ENCODE peak calls at places on chromosomes 5 and 9, in seven cellular contexts. One of them, this sample, is unnamed.
A peak's percentile ranks its signal among the peaks of the same experiment; 100 is the strongest.

GRCh38 chr9:16688814-16689213 is 181.7 kb downstream of the BNC2 start:
- DNase-seq in OCI-LY7: no peak
- DNase-seq in aorta: no peak
- DNase-seq in lower lobe of right lung: no peak
- DNase-seq in ovary: no peak
- DNase-seq in cardiac muscle cell: no peak
- DNase-seq in pancreas: no peak
- DNase-seq in this sample: no peak

GRCh38 chr9:119500072-119500771 is 131.0 kb upstream of the BRINP1 start:
- DNase-seq in OCI-LY7: no peak
- DNase-seq in aorta: no peak
- DNase-seq in lower lobe of right lung: no peak
- DNase-seq in ovary: no peak
- DNase-seq in cardiac muscle cell: no peak
- DNase-seq in pancreas: no peak
- DNase-seq in this sample: no peak

GRCh38 chr5:96582343-96582742 is 79.8 kb upstream of the CAST start:
- DNase-seq in OCI-LY7: no peak
- DNase-seq in aorta: no peak
- DNase-seq in lower lobe of right lung: no peak
- DNase-seq in ovary: no peak
- DNase-seq in cardiac muscle cell: no peak
- DNase-seq in pancreas: no peak
- DNase-seq in this sample: no peak

GRCh38 chr5:88081877-88082276 is 186.8 kb downstream of the TMEM161B start:
- DNase-seq in OCI-LY7: no peak
- DNase-seq in aorta: no peak
- DNase-seq in lower lobe of right lung: no peak
- DNase-seq in ovary: no peak
- DNase-seq in cardiac muscle cell: no peak
- DNase-seq in pancreas: no peak
- DNase-seq in this sample: no peak

GRCh38 chr9:112868461-112868860 is 22.2 kb downstream of the SLC46A2 start:
- DNase-seq in OCI-LY7: no peak
- DNase-seq in aorta: no peak
- DNase-seq in lower lobe of right lung: no peak
- DNase-seq in ovary: no peak
- DNase-seq in cardiac muscle cell: no peak
- DNase-seq in pancreas: no peak
- DNase-seq in this sample: no peak

GRCh38 chr5:175047048-175047447 is 322.7 kb downstream of the MSX2 start:
- DNase-seq in OCI-LY7: no peak
- DNase-seq in aorta: no peak
- DNase-seq in lower lobe of right lung: no peak
- DNase-seq in ovary: no peak
- DNase-seq in cardiac muscle cell: no peak
- DNase-seq in pancreas: no peak
- DNase-seq in this sample: no peak

GRCh38 chr5:34538026-34538672 is 118.0 kb upstream of the RAI14 start:
- DNase-seq in OCI-LY7: no peak
- DNase-seq in aorta: no peak
- DNase-seq in lower lobe of right lung: no peak
- DNase-seq in ovary: no peak
- DNase-seq in cardiac muscle cell: no peak
- DNase-seq in pancreas: peak; percentile 38
- DNase-seq in this sample: no peak

GRCh38 chr5:62783374-62784057 is 204.9 kb downstream of the LRRC70 start:
- DNase-seq in OCI-LY7: no peak
- DNase-seq in aorta: no peak
- DNase-seq in lower lobe of right lung: no peak
- DNase-seq in ovary: no peak
- DNase-seq in cardiac muscle cell: no peak
- DNase-seq in pancreas: no peak
- DNase-seq in this sample: no peak

GRCh38 chr5:77839691-77840090 is 63.6 kb upstream of the TBCA start:
- DNase-seq in OCI-LY7: no peak
- DNase-seq in aorta: no peak
- DNase-seq in lower lobe of right lung: no peak
- DNase-seq in ovary: no peak
- DNase-seq in cardiac muscle cell: no peak
- DNase-seq in pancreas: no peak
- DNase-seq in this sample: no peak

GRCh38 chr9:79565245-79565644 is 6.5 kb upstream of the TLE4 start:
- DNase-seq in OCI-LY7: peak; percentile 39
- DNase-seq in aorta: no peak
- DNase-seq in lower lobe of right lung: no peak
- DNase-seq in ovary: no peak
- DNase-seq in cardiac muscle cell: no peak
- DNase-seq in pancreas: no peak
- DNase-seq in this sample: no peak

GRCh38 chr5:72380491-72381274 is 60.5 kb downstream of the PTCD2 start:
- DNase-seq in OCI-LY7: peak; percentile 31
- DNase-seq in aorta: no peak
- DNase-seq in lower lobe of right lung: peak; percentile 49
- DNase-seq in ovary: no peak
- DNase-seq in cardiac muscle cell: no peak
- DNase-seq in pancreas: no peak
- DNase-seq in this sample: no peak

GRCh38 chr5:159906957-159907356 is 9.3 kb upstream of the ADRA1B start:
- DNase-seq in OCI-LY7: no peak
- DNase-seq in aorta: no peak
- DNase-seq in lower lobe of right lung: no peak
- DNase-seq in ovary: no peak
- DNase-seq in cardiac muscle cell: no peak
- DNase-seq in pancreas: no peak
- DNase-seq in this sample: no peak

GRCh38 chr5:159908201-159908940 is 7.9 kb upstream of the ADRA1B start:
- DNase-seq in OCI-LY7: no peak
- DNase-seq in aorta: no peak
- DNase-seq in lower lobe of right lung: no peak
- DNase-seq in ovary: no peak
- DNase-seq in cardiac muscle cell: no peak
- DNase-seq in pancreas: no peak
- DNase-seq in this sample: no peak

GRCh38 chr5:159909126-159909525 is 7.2 kb upstream of the ADRA1B start:
- DNase-seq in OCI-LY7: no peak
- DNase-seq in aorta: no peak
- DNase-seq in lower lobe of right lung: no peak
- DNase-seq in ovary: no peak
- DNase-seq in cardiac muscle cell: no peak
- DNase-seq in pancreas: no peak
- DNase-seq in this sample: no peak

GRCh38 chr5:159906463-159906862 is 9.8 kb upstream of the ADRA1B start:
- DNase-seq in OCI-LY7: no peak
- DNase-seq in aorta: no peak
- DNase-seq in lower lobe of right lung: no peak
- DNase-seq in ovary: no peak
- DNase-seq in cardiac muscle cell: no peak
- DNase-seq in pancreas: no peak
- DNase-seq in this sample: no peak

DNA sequence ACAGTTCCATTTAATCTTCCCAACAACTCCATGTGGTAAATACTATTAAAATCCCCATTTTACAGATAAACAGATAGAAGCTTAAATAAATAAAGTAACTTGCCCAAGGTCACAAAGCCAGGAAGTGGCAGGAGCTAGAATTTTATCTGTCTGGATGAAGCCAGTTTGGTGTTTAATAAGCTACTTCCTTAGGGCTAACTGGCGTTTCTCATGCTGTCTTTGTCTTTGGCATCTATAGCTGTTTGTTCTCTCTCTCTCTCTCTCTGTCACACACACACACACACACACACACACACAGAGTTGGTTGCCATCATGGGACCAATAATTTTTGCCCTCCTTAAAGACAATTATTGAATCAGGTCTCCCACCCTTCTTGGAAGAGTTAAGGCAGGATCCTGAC is 8.6 kb upstream of the ADRA1B start:
- DNase-seq in OCI-LY7: no peak
- DNase-seq in aorta: no peak
- DNase-seq in lower lobe of right lung: no peak
- DNase-seq in ovary: no peak
- DNase-seq in cardiac muscle cell: no peak
- DNase-seq in pancreas: no peak
- DNase-seq in this sample: no peak
- H3K4me1 ChIP-seq in OCI-LY7: no peaks in the 10 kb centered on the region
- H3K4me1 ChIP-seq in aorta: peaks cover 10% of the 10 kb centered on the region
- H3K4me1 ChIP-seq in lower lobe of right lung: peaks cover 7% of the 10 kb centered on the region
- H3K4me1 ChIP-seq in ovary: peaks cover 3% of the 10 kb centered on the region
- H3K4me1 ChIP-seq in cardiac muscle cell: peaks cover 6% of the 10 kb centered on the region
- H3K4me1 ChIP-seq in pancreas: no peaks in the 10 kb centered on the region
- H3K4me1 ChIP-seq in this sample: peaks cover 4% of the 10 kb centered on the region

GRCh38 chr9:127976943-127977871 is 3.6 kb downstream of the EEIG1 start:
- DNase-seq in OCI-LY7: no peak
- DNase-seq in aorta: no peak
- DNase-seq in lower lobe of right lung: no peak
- DNase-seq in ovary: no peak
- DNase-seq in cardiac muscle cell: no peak
- DNase-seq in pancreas: peak; percentile 33
- DNase-seq in this sample: no peak
- H3K4me1 ChIP-seq in OCI-LY7: peaks cover 68% of the 10 kb centered on the region
- H3K4me1 ChIP-seq in aorta: no peaks in the 10 kb centered on the region
- H3K4me1 ChIP-seq in lower lobe of right lung: peaks cover 88% of the 10 kb centered on the region
- H3K4me1 ChIP-seq in ovary: peaks cover 56% of the 10 kb centered on the region
- H3K4me1 ChIP-seq in cardiac muscle cell: peaks cover 69% of the 10 kb centered on the region
- H3K4me1 ChIP-seq in pancreas: peaks cover 65% of the 10 kb centered on the region
- H3K4me1 ChIP-seq in this sample: peaks cover 64% of the 10 kb centered on the region

GRCh38 chr9:134932171-134932570 is 14.5 kb upstream of the FCN1 start:
- DNase-seq in OCI-LY7: no peak
- DNase-seq in aorta: peak; percentile 27
- DNase-seq in lower lobe of right lung: no peak
- DNase-seq in ovary: no peak
- DNase-seq in cardiac muscle cell: no peak
- DNase-seq in pancreas: no peak
- DNase-seq in this sample: no peak
- H3K4me1 ChIP-seq in OCI-LY7: peaks cover 90% of the 10 kb centered on the region
- H3K4me1 ChIP-seq in aorta: no peaks in the 10 kb centered on the region
- H3K4me1 ChIP-seq in lower lobe of right lung: peaks cover 12% of the 10 kb centered on the region
- H3K4me1 ChIP-seq in ovary: peaks cover 7% of the 10 kb centered on the region
- H3K4me1 ChIP-seq in cardiac muscle cell: no peaks in the 10 kb centered on the region
- H3K4me1 ChIP-seq in pancreas: no peaks in the 10 kb centered on the region
- H3K4me1 ChIP-seq in this sample: no peaks in the 10 kb centered on the region

GRCh38 chr5:150024241-150024984 is 23.9 kb downstream of the HMGXB3 start:
- DNase-seq in OCI-LY7: no peak
- DNase-seq in aorta: no peak
- DNase-seq in lower lobe of right lung: no peak
- DNase-seq in ovary: no peak
- DNase-seq in cardiac muscle cell: peak; percentile 49
- DNase-seq in pancreas: no peak
- DNase-seq in this sample: no peak
- H3K4me1 ChIP-seq in OCI-LY7: no peaks in the 10 kb centered on the region
- H3K4me1 ChIP-seq in aorta: peaks cover 6% of the 10 kb centered on the region
- H3K4me1 ChIP-seq in lower lobe of right lung: peaks cover 25% of the 10 kb centered on the region
- H3K4me1 ChIP-seq in ovary: no peaks in the 10 kb centered on the region
- H3K4me1 ChIP-seq in cardiac muscle cell: peaks cover 42% of the 10 kb centered on the region
- H3K4me1 ChIP-seq in pancreas: no peaks in the 10 kb centered on the region
- H3K4me1 ChIP-seq in this sample: no peaks in the 10 kb centered on the region